ENCODE peak calls at places on chromosome 1, in six cellular contexts. H is pancreas; L is heart right ventricle; S is spleen; N is left ventricle myocardium inferior; M is CD8-positive, alpha-beta T cell. P is an unnamed sample.

GRCh38 chr1:156705918-156706646 is 699 bp upstream of the CRABP2 start:
- DNase-seq in N (peak; percentile 60), L (peak; percentile 58), M (peak; percentile 81), H (peak; percentile 74), S (peak; percentile 82), P (peak; percentile 63)

GRCh38 chr1:32048440-32048839 is 24.3 kb upstream of the TMEM39B start:
- DNase-seq in M (no peak), L (no peak), H (no peak), S (no peak), N (no peak), P (no peak)

GRCh38 chr1:214708321-214708960 is 105.4 kb downstream of the CENPF start:
- DNase-seq in L (no peak), M (no peak), H (no peak), N (no peak), S (no peak), P (no peak)

GRCh38 chr1:22166439-22166838 is 23.5 kb upstream of the WNT4 start:
- DNase-seq in S (no peak), N (no peak), H (no peak), L (no peak), M (no peak), P (no peak)

GRCh38 chr1:156709743-156710489 is 4.5 kb upstream of the CRABP2 start:
- DNase-seq in L (peak; percentile 68), S (no peak), N (peak; percentile 58), H (peak; percentile 61), M (no peak), P (no peak)

GRCh38 chr1:211783266-211783665 is 47.3 kb downstream of the LPGAT1 start:
- DNase-seq in L (no peak), H (no peak), S (no peak), N (no peak), M (no peak), P (no peak)

GRCh38 chr1:33180226-33181037 is 1.4 kb downstream of the TRIM62 start:
- DNase-seq in M (peak; percentile 83), S (peak; percentile 96), H (peak; percentile 94), L (peak; percentile 94), N (peak; percentile 94), P (peak; percentile 85)

GRCh38 chr1:185479781-185480180 is 162.7 kb upstream of the IVNS1ABP start:
- DNase-seq in N (no peak), S (no peak), L (no peak), M (no peak), H (no peak), P (no peak)

GRCh38 chr1:51442198-51442597 is 76.9 kb downstream of the EPS15 start:
- DNase-seq in N (no peak), L (no peak), H (no peak), S (no peak), M (no peak), P (no peak)

GRCh38 chr1:211822677-211823426 is 7.7 kb downstream of the LPGAT1 start:
- DNase-seq in H (no peak), M (no peak), S (no peak), L (no peak), N (no peak), P (no peak)

GRCh38 chr1:53766766-53767409 is 27.9 kb upstream of the GLIS1 start:
- DNase-seq in H (no peak), N (no peak), M (no peak), L (no peak), S (no peak), P (no peak)

GRCh38 chr1:15100369-15101111 is 53.0 kb upstream of the TMEM51 start:
- DNase-seq in H (peak; percentile 69), N (peak; percentile 31), M (peak; percentile 60), S (no peak), L (peak; percentile 41), P (peak; percentile 46)

GRCh38 chr1:21335750-21336168 is 45.5 kb upstream of the ECE1 start:
- DNase-seq in L (no peak), M (no peak), H (peak; percentile 66), N (no peak), S (peak; percentile 79), P (no peak)

GRCh38 chr1:226638608-226639007 is 90.0 kb downstream of the STUM start:
- DNase-seq in H (peak; percentile 17), M (no peak), N (peak; percentile 31), L (no peak), S (peak; percentile 66), P (no peak)

GRCh38 chr1:44812822-44813543 is 4.7 kb downstream of the BTBD19 start:
- DNase-seq in S (no peak), L (peak; percentile 42), M (peak; percentile 50), H (peak; percentile 65), N (peak; percentile 34), P (no peak)

GRCh38 chr1:23743287-23744052 is at the start of gene ELOA:
- DNase-seq in M (peak; percentile 86), N (peak; percentile 79), S (peak; percentile 97), L (peak; percentile 79), H (peak; percentile 81), P (peak; percentile 85)

GRCh38 chr1:66278260-66279046 is 255.5 kb upstream of the SGIP1 start:
- DNase-seq in L (no peak), H (no peak), S (no peak), M (no peak), N (no peak), P (no peak)

GRCh38 chr1:30161953-30162352 is 561.4 kb downstream of the MATN1 start:
- DNase-seq in H (no peak), N (no peak), M (no peak), S (no peak), L (no peak), P (no peak)

GRCh38 chr1:155174334-155175280 is 958 bp downstream of the TRIM46 start:
- DNase-seq in M (peak; percentile 71), L (no peak), S (peak; percentile 87), H (peak; percentile 60), N (no peak), P (no peak)

GRCh38 chr1:43063394-43064219 is 104.9 kb upstream of the SLC2A1 start:
- DNase-seq in L (no peak), H (no peak), M (no peak), S (peak; percentile 30), N (no peak), P (no peak)

GRCh38 chr1:52996653-52997052 is 65.4 kb upstream of the PODN start:
- DNase-seq in L (no peak), S (no peak), M (no peak), N (no peak), H (no peak), P (no peak)

GRCh38 chr1:66917476-66917875 is 7.2 kb downstream of the DNAI4 start:
- DNase-seq in S (no peak), M (no peak), N (no peak), H (no peak), L (no peak), P (no peak)

GRCh38 chr1:232635778-232636356 is 5.9 kb upstream of the SIPA1L2 start:
- DNase-seq in S (no peak), L (no peak), M (no peak), N (no peak), H (no peak), P (no peak)

GRCh38 chr1:157289424-157290105 is 151.4 kb upstream of the ETV3 start:
- DNase-seq in S (no peak), M (no peak), L (no peak), H (no peak), N (no peak), P (no peak)

GRCh38 chr1:91555821-91556531 is 55.3 kb downstream of the CDC7 start:
- DNase-seq in S (no peak), M (peak; percentile 69), L (no peak), N (no peak), H (no peak), P (peak; percentile 36)

GRCh38 chr1:161165742-161166668 is at the start of gene PPOX:
- DNase-seq in S (peak; percentile 98), H (peak; percentile 93), N (peak; percentile 95), L (peak; percentile 93), M (peak; percentile 92), P (peak; percentile 91)

GRCh38 chr1:172255223-172255560 is 165.3 kb upstream of the C1orf105 start:
- DNase-seq in L (no peak), S (no peak), M (no peak), H (no peak), N (no peak), P (no peak)

GRCh38 chr1:162632743-162633326 is 571 bp downstream of the DDR2 start:
- DNase-seq in H (no peak), N (no peak), M (no peak), S (no peak), L (no peak), P (no peak)
- H3K4me3 ChIP-seq in H (peak overlapping the region; percentile 6), N (peak overlapping the region; percentile 70), M (no peak overlapping the region), S (peak overlapping the region; percentile 19), L (peak overlapping the region; percentile 44), P (peak overlapping the region; percentile 59)

GRCh38 chr1:26291433-26291832 is 11.5 kb downstream of the SH3BGRL3 start:
- DNase-seq in L (no peak), M (no peak), H (no peak), S (peak; percentile 80), N (no peak), P (no peak)

GRCh38 chr1:26295194-26296138 is 11.0 kb downstream of the UBXN11 start:
- DNase-seq in M (no peak), S (peak; percentile 69), L (no peak), H (no peak), N (no peak), P (no peak)

GRCh38 chr1:26291939-26292338 is 12.1 kb downstream of the SH3BGRL3 start:
- DNase-seq in M (no peak), N (no peak), H (no peak), L (no peak), S (peak; percentile 43), P (no peak)

GRCh38 chr1:26296340-26297056 is 9.9 kb downstream of the UBXN11 start:
- DNase-seq in L (no peak), H (no peak), S (peak; percentile 70), M (no peak), N (no peak), P (no peak)

GRCh38 chr1:26293911-26294463 is 12.4 kb downstream of the UBXN11 start:
- DNase-seq in L (no peak), S (peak; percentile 69), N (no peak), H (no peak), M (no peak), P (no peak)
- TF ChIP-seq CTCF in L (no peak), S (no peak), N (no peak), H (no peak), M (no peak), P (no peak)

GRCh38 chr1:10324627-10325026 is 74.2 kb upstream of the PGD start:
- DNase-seq in M (no peak), L (no peak), H (no peak), N (no peak), S (no peak), P (no peak)

GRCh38 chr1:10319750-10320149 is 79.1 kb upstream of the PGD start:
- DNase-seq in L (no peak), H (no peak), N (no peak), S (no peak), M (no peak), P (no peak)

GRCh38 chr1:10325521-10325920 is 73.3 kb upstream of the PGD start:
- DNase-seq in M (no peak), L (no peak), N (no peak), H (no peak), S (no peak), P (no peak)

GRCh38 chr1:10320336-10320735 is 78.5 kb upstream of the PGD start:
- DNase-seq in S (no peak), M (no peak), L (no peak), H (no peak), N (no peak), P (no peak)

GRCh38 chr1:10322821-10323220 is 76.0 kb upstream of the PGD start:
- DNase-seq in H (no peak), M (no peak), L (no peak), S (no peak), N (no peak), P (no peak)
- H3K36me3 ChIP-seq in H (peaks cover 4% of the 10 kb centered on the region), M (no peaks in the 10 kb centered on the region), L (peaks cover 3% of the 10 kb centered on the region), S (peaks cover 81% of the 10 kb centered on the region), N (peaks cover 50% of the 10 kb centered on the region), P (no peaks in the 10 kb centered on the region)

GRCh38 chr1:55277377-55278130 is 62.4 kb upstream of the USP24 start:
- DNase-seq in N (peak; percentile 78), M (peak; percentile 84), S (peak; percentile 91), L (peak; percentile 77), H (peak; percentile 78), P (peak; percentile 76)
- H3K4me3 ChIP-seq in N (no peak overlapping the region), M (no peak overlapping the region), S (no peak overlapping the region), L (no peak overlapping the region), H (no peak overlapping the region), P (no peak overlapping the region)